ENCODE peak calls at places on chromosomes 16 and 17, in eight cellular contexts. V is tibial artery, R is foreskin fibroblast, Q is bronchial epithelial cell, Y is AG10803, D is cardiac fibroblast, B is GM12864, I is left lung. E is an unnamed sample.

GRCh38 chr17:35942588-35943186 is 826 bp downstream of the LYZL6 start:
- DNase-seq in Q (no peak), I (no peak), B (no peak), Y (no peak), R (no peak), D (no peak), V (no peak), E (no peak)

GRCh38 chr17:79420318-79421243 is 190.3 kb downstream of the RBFOX3 start:
- DNase-seq in B (no peak), R (peak), Q (no peak), D (peak), V (no peak), Y (peak), I (no peak), E (peak)

GRCh38 chr16:84754353-84754856 is 54.6 kb downstream of the USP10 start:
- DNase-seq in V (peak), Y (peak), I (no peak), B (peak), D (peak), Q (peak), R (peak), E (peak)

GRCh38 chr16:249431-249830 is 14.8 kb downstream of the FAM234A start:
- DNase-seq in D (no peak), B (no peak), Y (no peak), V (no peak), I (no peak), Q (no peak), R (no peak), E (no peak)

GRCh38 chr17:77391668-77392375 is 251.1 kb downstream of the SEC14L1 start:
- DNase-seq in D (peak), B (no peak), R (peak), I (no peak), V (peak), Y (peak), Q (peak), E (peak)

GRCh38 chr17:83147285-83147684 is 67.9 kb downstream of the METRNL start:
- DNase-seq in I (no peak), D (no peak), B (no peak), Q (no peak), R (no peak), Y (no peak), V (no peak), E (no peak)

GRCh38 chr16:65658339-65659275 is 536.7 kb upstream of the CDH11 start:
- DNase-seq in Y (peak), Q (peak), D (peak), B (no peak), V (no peak), R (peak), I (no peak), E (peak)

GRCh38 chr17:44184212-44184810 is 2.5 kb upstream of the TMUB2 start:
- DNase-seq in R (no peak), I (no peak), D (no peak), B (no peak), V (no peak), Y (no peak), Q (no peak), E (no peak)

GRCh38 chr17:31593806-31594205 is 202.3 kb downstream of the RAB11FIP4 start:
- DNase-seq in B (no peak), I (no peak), Y (peak), D (no peak), V (no peak), R (peak), Q (peak), E (peak)

GRCh38 chr16:27651299-27651698 is 101.4 kb downstream of the KATNIP start:
- DNase-seq in Y (no peak), V (no peak), D (no peak), I (no peak), B (no peak), R (no peak), Q (no peak), E (no peak)

GRCh38 chr16:31079342-31079944 is 5.2 kb downstream of the ZNF646 start:
- DNase-seq in Y (no peak), R (no peak), V (no peak), D (no peak), I (no peak), B (no peak), Q (no peak), E (no peak)

GRCh38 chr17:71251936-71252335 is 868.9 kb upstream of the SOX9 start:
- DNase-seq in D (no peak), V (no peak), Y (peak), Q (no peak), B (no peak), I (no peak), R (no peak), E (no peak)

GRCh38 chr16:3087243-3087791 is 11.8 kb downstream of the ZSCAN10 start:
- DNase-seq in Y (no peak), R (no peak), I (no peak), Q (no peak), B (no peak), V (no peak), D (peak), E (no peak)

GRCh38 chr16:10988164-10988803 is 43.9 kb downstream of the CLEC16A start:
- DNase-seq in Y (no peak), B (no peak), Q (no peak), I (peak), D (no peak), R (no peak), V (no peak), E (no peak)
- TF ChIP-seq CTCF in Y (peak), B (peak), Q (peak), I (peak), D (peak), R (peak), V (no peak), E (peak)

DNA sequence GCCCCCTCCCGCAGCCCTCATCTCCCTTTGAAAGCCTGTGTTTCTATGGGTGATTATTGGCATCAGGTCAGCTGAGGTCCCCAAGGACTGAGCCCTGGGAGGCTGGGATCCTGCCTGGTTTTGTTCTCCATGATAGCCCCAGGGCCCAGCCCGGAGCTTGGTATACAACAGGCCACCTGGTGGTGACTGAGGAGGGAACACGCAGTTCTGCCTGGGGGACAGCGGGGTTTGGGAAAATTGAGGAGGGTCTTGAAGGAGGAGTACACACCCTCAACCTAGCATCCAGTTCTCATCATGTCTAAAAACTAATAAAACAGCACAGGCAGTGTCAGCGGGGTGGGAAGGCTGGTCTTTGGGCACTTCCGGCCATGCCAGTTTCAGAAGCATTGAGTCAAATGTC is 335.1 kb downstream of the CPPED1 start:
- DNase-seq in Y (no peak), B (no peak), V (no peak), I (no peak), Q (no peak), D (no peak), R (no peak), E (no peak)
- TF ChIP-seq CTCF in Y (no peak), B (peak), V (no peak), I (no peak), Q (no peak), D (no peak), R (no peak), E (peak)

GRCh38 chr17:61411114-61411943 is 11.7 kb downstream of the TBX2 start:
- DNase-seq in R (peak), V (peak), Y (peak), Q (peak), D (peak), B (no peak), I (peak), E (peak)
- TF ChIP-seq CTCF in R (peak), V (no peak), Y (peak), Q (peak), D (no peak), B (peak), I (no peak), E (peak)

GRCh38 chr17:74085434-74085833 is 118.0 kb upstream of the RPL38 start:
- DNase-seq in R (no peak), B (no peak), I (no peak), V (no peak), D (no peak), Y (no peak), Q (no peak), E (no peak)
- TF ChIP-seq CTCF in R (no peak), B (peak), I (no peak), V (no peak), D (no peak), Y (peak), Q (no peak), E (peak)

DNA sequence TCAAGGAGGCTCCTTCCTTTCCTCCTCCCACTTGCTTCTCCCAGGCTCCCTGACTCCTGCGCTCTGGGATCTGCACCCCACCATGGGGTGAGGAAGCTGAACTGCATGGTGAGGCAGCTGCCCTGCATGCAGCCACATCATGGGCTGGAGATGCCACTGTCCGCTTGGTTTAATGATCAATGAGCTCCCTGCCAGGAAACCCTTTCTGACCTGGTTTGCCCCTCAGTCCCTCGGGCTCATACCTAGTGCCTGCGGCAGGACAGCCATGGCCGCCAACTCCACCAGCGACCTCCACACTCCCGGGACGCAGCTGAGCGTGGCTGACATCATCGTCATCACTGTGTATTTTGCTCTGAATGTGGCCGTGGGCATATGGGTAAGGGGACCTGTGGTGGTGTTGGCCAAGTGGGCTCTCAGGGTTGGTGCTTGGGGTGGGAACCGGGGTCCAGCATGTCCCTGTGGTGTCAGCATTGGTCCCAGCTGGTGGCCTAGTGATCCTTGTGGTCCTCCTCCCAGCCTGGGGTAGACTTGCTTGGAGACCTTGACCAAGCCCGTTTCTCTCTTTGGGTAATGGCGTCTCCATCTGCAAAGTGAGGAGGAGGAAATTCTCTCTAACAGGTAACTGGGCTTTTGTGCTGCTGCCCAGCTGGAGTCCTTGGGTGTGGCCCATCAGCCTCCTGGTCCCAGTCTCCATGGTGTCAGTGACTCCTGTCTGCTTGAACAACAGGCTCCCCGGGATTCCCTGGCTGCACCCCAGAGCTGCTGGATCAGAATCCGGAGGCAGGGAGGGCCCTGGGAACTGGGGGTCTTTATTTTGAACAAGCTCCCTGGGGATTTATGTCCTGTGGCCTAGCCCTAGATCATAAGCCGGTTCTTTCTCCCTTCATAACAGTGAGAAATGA is at the start of gene SLC5A10:
- DNase-seq in V (no peak), R (no peak), B (no peak), Y (no peak), Q (no peak), D (no peak), I (no peak), E (no peak)
- TF ChIP-seq CTCF in V (no peak), R (peak), B (no peak), Y (peak), Q (peak), D (peak), I (no peak), E (peak)

GRCh38 chr17:17757391-17757791 is 76.1 kb downstream of the RAI1 start:
- DNase-seq in I (no peak), Y (no peak), R (no peak), B (no peak), D (no peak), Q (no peak), V (no peak), E (no peak)

GRCh38 chr17:17757944-17758343 is 76.7 kb downstream of the RAI1 start:
- DNase-seq in Q (no peak), D (no peak), B (no peak), V (no peak), I (no peak), Y (no peak), R (no peak), E (no peak)

GRCh38 chr17:17760872-17761550 is 75.8 kb downstream of the SREBF1 start:
- DNase-seq in D (no peak), Q (no peak), Y (no peak), R (no peak), I (no peak), B (no peak), V (no peak), E (no peak)

GRCh38 chr17:17759164-17759563 is 77.6 kb downstream of the SREBF1 start:
- DNase-seq in R (no peak), V (no peak), D (no peak), I (no peak), Y (no peak), Q (no peak), B (no peak), E (no peak)

DNA sequence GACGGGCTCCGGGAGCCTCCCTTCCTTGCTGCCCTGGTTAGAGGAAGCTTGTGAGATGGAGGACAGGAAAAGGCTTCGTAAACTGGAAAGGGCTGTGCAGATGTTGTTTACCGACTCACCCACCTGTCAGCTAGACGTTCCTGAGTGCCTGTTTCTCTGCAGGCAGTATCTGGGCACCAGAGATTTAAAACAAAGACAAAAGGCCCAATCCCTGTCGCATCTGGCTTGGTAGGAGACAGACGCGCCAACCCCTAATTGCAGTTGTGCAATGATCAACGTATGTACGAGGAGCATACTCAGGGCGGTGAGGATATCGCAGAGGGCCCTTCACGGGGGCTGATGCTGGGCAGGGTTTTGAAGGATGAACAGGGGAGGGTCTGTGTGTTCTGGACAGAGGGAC is 77.2 kb downstream of the RAI1 start:
- DNase-seq in R (no peak), D (no peak), Y (no peak), B (no peak), V (no peak), Q (no peak), I (no peak), E (no peak)
- TF ChIP-seq CTCF in R (no peak), D (no peak), Y (no peak), B (no peak), V (no peak), Q (no peak), I (no peak), E (no peak)

GRCh38 chr16:87525352-87525751 is 32.5 kb upstream of the ZCCHC14 start:
- DNase-seq in Y (no peak), I (no peak), R (no peak), V (no peak), Q (no peak), B (no peak), D (no peak), E (no peak)

GRCh38 chr16:87526238-87526947 is 33.6 kb upstream of the ZCCHC14 start:
- DNase-seq in Y (no peak), B (no peak), I (no peak), D (no peak), R (no peak), V (no peak), Q (no peak), E (no peak)

GRCh38 chr16:87528690-87529579 is 36.1 kb upstream of the ZCCHC14 start:
- DNase-seq in Y (no peak), V (no peak), D (no peak), I (no peak), Q (no peak), B (no peak), R (no peak), E (no peak)

GRCh38 chr16:87527055-87527724 is 34.4 kb upstream of the ZCCHC14 start:
- DNase-seq in B (no peak), Q (no peak), D (no peak), V (no peak), I (no peak), Y (no peak), R (no peak), E (no peak)

GRCh38 chr16:87524407-87524806 is 31.6 kb upstream of the ZCCHC14 start:
- DNase-seq in Q (no peak), B (no peak), Y (no peak), R (no peak), V (no peak), D (no peak), I (no peak), E (no peak)
- TF ChIP-seq CTCF in Q (no peak), B (no peak), Y (no peak), R (no peak), V (no peak), D (no peak), I (no peak), E (no peak)

GRCh38 chr17:68511254-68511670 is 968 bp upstream of the PRKAR1A start:
- DNase-seq in R (no peak), V (no peak), Y (no peak), Q (no peak), D (no peak), B (no peak), I (peak), E (no peak)
- TF ChIP-seq CTCF in R (peak), V (no peak), Y (no peak), Q (no peak), D (no peak), B (no peak), I (no peak), E (peak)